ENCODE peak calls at places on chromosomes 5 and 9, in nine cellular contexts. One of them, this sample, is unnamed.

GRCh38 chr9:98445576-98445975 is 190.1 kb upstream of the TBC1D2 start:
- DNase-seq in progenitor cell of endocrine pancreas: no peak
- DNase-seq in stimulated activated CD4-positive, alpha-beta T cell treated with anti-CD3 and anti-CD28 coated beads, Interleukin-4, amount 100 ng/mL, for 1 hour: no peak
- DNase-seq in GM13976: no peak
- DNase-seq in epithelial cell of proximal tubule: no peak
- DNase-seq in B cell: no peak
- DNase-seq in SJSA1: no peak
- DNase-seq in WTC11: no peak
- DNase-seq in T47D: no peak
- DNase-seq in this sample: no peak

GRCh38 chr5:112386716-112387115 is 32.4 kb downstream of the EPB41L4A start:
- DNase-seq in progenitor cell of endocrine pancreas: no peak
- DNase-seq in stimulated activated CD4-positive, alpha-beta T cell treated with anti-CD3 and anti-CD28 coated beads, Interleukin-4, amount 100 ng/mL, for 1 hour: no peak
- DNase-seq in GM13976: no peak
- DNase-seq in epithelial cell of proximal tubule: no peak
- DNase-seq in B cell: no peak
- DNase-seq in SJSA1: no peak
- DNase-seq in WTC11: no peak
- DNase-seq in T47D: no peak
- DNase-seq in this sample: no peak

GRCh38 chr9:113602126-113603119 is 138.9 kb downstream of the RGS3 start:
- DNase-seq in progenitor cell of endocrine pancreas: no peak
- DNase-seq in stimulated activated CD4-positive, alpha-beta T cell treated with anti-CD3 and anti-CD28 coated beads, Interleukin-4, amount 100 ng/mL, for 1 hour: peak
- DNase-seq in GM13976: peak
- DNase-seq in epithelial cell of proximal tubule: no peak
- DNase-seq in B cell: peak
- DNase-seq in SJSA1: no peak
- DNase-seq in WTC11: peak
- DNase-seq in T47D: no peak
- DNase-seq in this sample: no peak

GRCh38 chr5:14627270-14627669 is 37.2 kb upstream of the OTULIN start:
- DNase-seq in progenitor cell of endocrine pancreas: no peak
- DNase-seq in stimulated activated CD4-positive, alpha-beta T cell treated with anti-CD3 and anti-CD28 coated beads, Interleukin-4, amount 100 ng/mL, for 1 hour: no peak
- DNase-seq in GM13976: no peak
- DNase-seq in epithelial cell of proximal tubule: no peak
- DNase-seq in B cell: no peak
- DNase-seq in SJSA1: no peak
- DNase-seq in WTC11: no peak
- DNase-seq in T47D: no peak
- DNase-seq in this sample: no peak

GRCh38 chr9:136840877-136841645 is 1.2 kb upstream of the AJM1 start:
- DNase-seq in progenitor cell of endocrine pancreas: no peak
- DNase-seq in stimulated activated CD4-positive, alpha-beta T cell treated with anti-CD3 and anti-CD28 coated beads, Interleukin-4, amount 100 ng/mL, for 1 hour: no peak
- DNase-seq in GM13976: no peak
- DNase-seq in epithelial cell of proximal tubule: no peak
- DNase-seq in B cell: no peak
- DNase-seq in SJSA1: no peak
- DNase-seq in WTC11: no peak
- DNase-seq in T47D: no peak
- DNase-seq in this sample: no peak

GRCh38 chr5:79235578-79236363 is at the start of gene JMY:
- DNase-seq in progenitor cell of endocrine pancreas: peak
- DNase-seq in stimulated activated CD4-positive, alpha-beta T cell treated with anti-CD3 and anti-CD28 coated beads, Interleukin-4, amount 100 ng/mL, for 1 hour: peak
- DNase-seq in GM13976: peak
- DNase-seq in epithelial cell of proximal tubule: no peak
- DNase-seq in B cell: peak
- DNase-seq in SJSA1: peak
- DNase-seq in WTC11: peak
- DNase-seq in T47D: peak
- DNase-seq in this sample: peak

GRCh38 chr5:126354012-126354856 is 69.0 kb upstream of the GRAMD2B start:
- DNase-seq in progenitor cell of endocrine pancreas: no peak
- DNase-seq in stimulated activated CD4-positive, alpha-beta T cell treated with anti-CD3 and anti-CD28 coated beads, Interleukin-4, amount 100 ng/mL, for 1 hour: no peak
- DNase-seq in GM13976: peak
- DNase-seq in epithelial cell of proximal tubule: peak
- DNase-seq in B cell: no peak
- DNase-seq in SJSA1: peak
- DNase-seq in WTC11: no peak
- DNase-seq in T47D: peak
- DNase-seq in this sample: no peak

GRCh38 chr5:107553063-107553676 is 117.6 kb downstream of the EFNA5 start:
- DNase-seq in progenitor cell of endocrine pancreas: no peak
- DNase-seq in stimulated activated CD4-positive, alpha-beta T cell treated with anti-CD3 and anti-CD28 coated beads, Interleukin-4, amount 100 ng/mL, for 1 hour: no peak
- DNase-seq in GM13976: no peak
- DNase-seq in epithelial cell of proximal tubule: no peak
- DNase-seq in B cell: no peak
- DNase-seq in SJSA1: peak
- DNase-seq in WTC11: no peak
- DNase-seq in T47D: no peak
- DNase-seq in this sample: no peak

GRCh38 chr5:78745985-78746384 is 97.4 kb upstream of the LHFPL2 start:
- DNase-seq in progenitor cell of endocrine pancreas: no peak
- DNase-seq in stimulated activated CD4-positive, alpha-beta T cell treated with anti-CD3 and anti-CD28 coated beads, Interleukin-4, amount 100 ng/mL, for 1 hour: no peak
- DNase-seq in GM13976: no peak
- DNase-seq in epithelial cell of proximal tubule: no peak
- DNase-seq in B cell: no peak
- DNase-seq in SJSA1: no peak
- DNase-seq in WTC11: no peak
- DNase-seq in T47D: no peak
- DNase-seq in this sample: no peak

GRCh38 chr5:153153086-153153485 is 337.4 kb upstream of the GRIA1 start:
- DNase-seq in progenitor cell of endocrine pancreas: no peak
- DNase-seq in stimulated activated CD4-positive, alpha-beta T cell treated with anti-CD3 and anti-CD28 coated beads, Interleukin-4, amount 100 ng/mL, for 1 hour: no peak
- DNase-seq in GM13976: no peak
- DNase-seq in epithelial cell of proximal tubule: no peak
- DNase-seq in B cell: no peak
- DNase-seq in SJSA1: peak
- DNase-seq in WTC11: no peak
- DNase-seq in T47D: no peak
- DNase-seq in this sample: no peak

GRCh38 chr5:60823574-60823973 is 20.5 kb downstream of the ELOVL7 start:
- DNase-seq in progenitor cell of endocrine pancreas: no peak
- DNase-seq in stimulated activated CD4-positive, alpha-beta T cell treated with anti-CD3 and anti-CD28 coated beads, Interleukin-4, amount 100 ng/mL, for 1 hour: no peak
- DNase-seq in GM13976: no peak
- DNase-seq in epithelial cell of proximal tubule: no peak
- DNase-seq in B cell: no peak
- DNase-seq in SJSA1: no peak
- DNase-seq in WTC11: no peak
- DNase-seq in T47D: no peak
- DNase-seq in this sample: no peak

GRCh38 chr9:84731696-84732095 is 62.2 kb downstream of the NTRK2 start:
- DNase-seq in progenitor cell of endocrine pancreas: no peak
- DNase-seq in stimulated activated CD4-positive, alpha-beta T cell treated with anti-CD3 and anti-CD28 coated beads, Interleukin-4, amount 100 ng/mL, for 1 hour: no peak
- DNase-seq in GM13976: no peak
- DNase-seq in epithelial cell of proximal tubule: no peak
- DNase-seq in B cell: no peak
- DNase-seq in SJSA1: no peak
- DNase-seq in WTC11: no peak
- DNase-seq in T47D: no peak
- DNase-seq in this sample: no peak

GRCh38 chr5:178252258-178252657 is 19.7 kb upstream of the PHYKPL start:
- DNase-seq in progenitor cell of endocrine pancreas: no peak
- DNase-seq in stimulated activated CD4-positive, alpha-beta T cell treated with anti-CD3 and anti-CD28 coated beads, Interleukin-4, amount 100 ng/mL, for 1 hour: no peak
- DNase-seq in GM13976: no peak
- DNase-seq in epithelial cell of proximal tubule: no peak
- DNase-seq in B cell: no peak
- DNase-seq in SJSA1: no peak
- DNase-seq in WTC11: no peak
- DNase-seq in T47D: no peak
- DNase-seq in this sample: no peak

GRCh38 chr9:134412298-134412711 is 86.0 kb downstream of the RXRA start:
- DNase-seq in progenitor cell of endocrine pancreas: no peak
- DNase-seq in stimulated activated CD4-positive, alpha-beta T cell treated with anti-CD3 and anti-CD28 coated beads, Interleukin-4, amount 100 ng/mL, for 1 hour: no peak
- DNase-seq in GM13976: no peak
- DNase-seq in epithelial cell of proximal tubule: no peak
- DNase-seq in B cell: no peak
- DNase-seq in SJSA1: no peak
- DNase-seq in WTC11: no peak
- DNase-seq in T47D: peak
- DNase-seq in this sample: no peak

This sample was measured in 8988T.